ENCODE peak calls at places on chromosomes 3 and 15, in four cellular contexts. M, U, V and S are unnamed samples.

GRCh38 chr3:41863024-41863423 is 98.9 kb downstream of the ULK4 start:
- DNase-seq in U (no peak), M (no peak), V (no peak), S (no peak)

GRCh38 chr15:101578443-101578894 is 73.7 kb downstream of the TM2D3 start:
- DNase-seq in M (peak; percentile 75), U (no peak), V (no peak), S (no peak)

GRCh38 chr3:175941352-175941751 is 1082.2 kb downstream of the NAALADL2 start:
- DNase-seq in M (peak; percentile 37), V (no peak), U (peak; percentile 29), S (no peak)

GRCh38 chr3:42846682-42847522 is 28.8 kb downstream of the CYP8B1 start:
- DNase-seq in U (no peak), M (peak; percentile 56), V (no peak), S (peak; percentile 77)

GRCh38 chr3:128226186-128226725 is 73.0 kb downstream of the EEFSEC start:
- DNase-seq in V (no peak), M (no peak), U (no peak), S (no peak)

GRCh38 chr3:169390741-169391300 is 272.7 kb downstream of the MECOM start:
- DNase-seq in M (no peak), V (no peak), U (no peak), S (no peak)

GRCh38 chr3:113104746-113105479 is 106.4 kb upstream of the BOC start:
- DNase-seq in V (no peak), U (no peak), M (peak; percentile 57), S (no peak)

GRCh38 chr3:14516738-14517345 is 23.3 kb downstream of the GRIP2 start:
- DNase-seq in U (no peak), M (no peak), V (no peak), S (no peak)

GRCh38 chr3:77563012-77563411 is 523.1 kb downstream of the ROBO2 start:
- DNase-seq in V (no peak), M (no peak), U (no peak), S (no peak)

GRCh38 chr3:97914390-97914789 is 57.8 kb downstream of the RIOX2 start:
- DNase-seq in U (no peak), V (no peak), M (no peak), S (no peak)